ENCODE peak calls at places on chromosome 22, in five cellular contexts. W is AG04449, U is stomach, C is activated T-cell treated with anti-CD3 and anti-CD28 coated beads for 1 hour, S is cardiac fibroblast. A is an unnamed sample.

GRCh38 chr22:24175160-24175808 is 6.0 kb upstream of the SUSD2 start:
- DNase-seq in W (no peak), U (peak), C (peak), S (peak), A (peak)

GRCh38 chr22:47551438-47551788 is 789.0 kb downstream of the TBC1D22A start:
- DNase-seq in W (no peak), U (peak), C (no peak), S (no peak), A (no peak)

GRCh38 chr22:31753005-31753633 is 700 bp upstream of the DEPDC5 start:
- DNase-seq in W (no peak), U (peak), C (no peak), S (peak), A (peak)

GRCh38 chr22:46660604-46661201 is 40.5 kb downstream of the GRAMD4 start:
- DNase-seq in W (no peak), U (peak), C (no peak), S (no peak), A (peak)

GRCh38 chr22:17159504-17159951 is 451 bp upstream of the HDHD5 start:
- DNase-seq in W (no peak), U (peak), C (peak), S (peak), A (peak)

GRCh38 chr22:31652911-31653684 is 8.9 kb downstream of the PISD start:
- DNase-seq in W (no peak), U (no peak), C (no peak), S (no peak), A (no peak)

GRCh38 chr22:28884754-28885375 is 1.5 kb downstream of the ZNRF3 start:
- DNase-seq in W (no peak), U (no peak), C (no peak), S (no peak), A (no peak)

GRCh38 chr22:36863979-36864378 is 3.2 kb downstream of the NCF4 start:
- DNase-seq in W (no peak), U (no peak), C (no peak), S (no peak), A (no peak)

GRCh38 chr22:38973289-38974169 is 8.6 kb upstream of the APOBEC3B start:
- DNase-seq in W (no peak), U (peak), C (peak), S (peak), A (peak)

GRCh38 chr22:42939941-42940653 is 74.9 kb downstream of the PACSIN2 start:
- DNase-seq in W (peak), U (peak), C (no peak), S (peak), A (no peak)

A was measured in thyroid gland.